ENCODE peak calls at places on chromosomes 11 and 22, in ten cellular contexts. H is heart left ventricle, D is fibroblast of mammary gland, J is Panc1, S is prostate gland, W is WTC11, Q is GM10248, B is kidney epithelial cell, X is mucosa of descending colon, A is astrocyte of the spinal cord. G is an unnamed sample.

GRCh38 chr11:129366737-129367597 is 8.7 kb upstream of the BARX2 start:
- DNase-seq in H (no peak), D (no peak), J (no peak), S (no peak), W (no peak), Q (no peak), B (no peak), X (no peak), A (no peak), G (no peak)

GRCh38 chr22:33073989-33074391 is 15.8 kb upstream of the SYN3 start:
- DNase-seq in H (no peak), D (peak; percentile 66), J (peak; percentile 48), S (no peak), W (no peak), Q (no peak), B (no peak), X (no peak), A (no peak), G (no peak)

GRCh38 chr11:130315354-130315970 is 745 bp upstream of the ZBTB44 start:
- DNase-seq in H (peak; percentile 22), D (no peak), J (no peak), S (peak; percentile 14), W (peak; percentile 77), Q (peak; percentile 75), B (no peak), X (peak; percentile 48), A (no peak), G (peak; percentile 75)

GRCh38 chr22:32042924-32043323 is at the start of gene SLC5A1:
- DNase-seq in H (no peak), D (no peak), J (no peak), S (peak; percentile 89), W (peak; percentile 12), Q (no peak), B (no peak), X (peak; percentile 90), A (no peak), G (no peak)

GRCh38 chr11:75913984-75914383 is 99.0 kb downstream of the UVRAG start:
- DNase-seq in H (no peak), D (no peak), J (no peak), S (no peak), W (no peak), Q (no peak), B (no peak), X (no peak), A (no peak), G (no peak)

GRCh38 chr11:8779732-8780131 is 97.1 kb downstream of the RPL27A start:
- DNase-seq in H (no peak), D (no peak), J (no peak), S (no peak), W (no peak), Q (no peak), B (no peak), X (no peak), A (no peak), G (no peak)

GRCh38 chr11:9748361-9748970 is 84.6 kb downstream of the SWAP70 start:
- DNase-seq in H (peak; percentile 53), D (peak; percentile 78), J (peak; percentile 77), S (peak; percentile 44), W (peak; percentile 52), Q (peak; percentile 77), B (peak; percentile 58), X (peak; percentile 62), A (peak; percentile 81), G (peak; percentile 65)

GRCh38 chr11:15309296-15309695 is 194.6 kb downstream of the INSC start:
- DNase-seq in H (no peak), D (peak; percentile 26), J (no peak), S (no peak), W (no peak), Q (no peak), B (no peak), X (no peak), A (no peak), G (no peak)

GRCh38 chr11:119337581-119338317 is 2.9 kb downstream of the C1QTNF5 start:
- DNase-seq in H (no peak), D (peak; percentile 48), J (no peak), S (no peak), W (peak; percentile 71), Q (no peak), B (no peak), X (peak; percentile 52), A (peak; percentile 74), G (no peak)

GRCh38 chr22:27723150-27723549 is 78.4 kb downstream of the MN1 start:
- DNase-seq in H (no peak), D (no peak), J (no peak), S (no peak), W (no peak), Q (no peak), B (no peak), X (no peak), A (no peak), G (no peak)

GRCh38 chr11:134374891-134375550 is 37.0 kb downstream of the B3GAT1 start:
- DNase-seq in H (no peak), D (no peak), J (no peak), S (no peak), W (no peak), Q (no peak), B (no peak), X (no peak), A (no peak), G (no peak)

GRCh38 chr22:46655861-46656608 is 35.8 kb downstream of the GRAMD4 start:
- DNase-seq in H (no peak), D (no peak), J (no peak), S (no peak), W (no peak), Q (no peak), B (no peak), X (no peak), A (no peak), G (no peak)

GRCh38 chr22:50078761-50079160 is 6.5 kb downstream of the MLC1 start:
- DNase-seq in H (no peak), D (no peak), J (no peak), S (no peak), W (no peak), Q (no peak), B (no peak), X (no peak), A (no peak), G (no peak)

GRCh38 chr11:84993386-84993785 is 633.8 kb downstream of the DLG2 start:
- DNase-seq in H (no peak), D (peak; percentile 31), J (no peak), S (no peak), W (peak; percentile 45), Q (no peak), B (no peak), X (peak; percentile 23), A (no peak), G (no peak)

GRCh38 chr22:36659762-36660509 is 43.6 kb downstream of the CACNG2 start:
- DNase-seq in H (peak; percentile 83), D (peak; percentile 87), J (peak; percentile 78), S (peak; percentile 90), W (no peak), Q (peak; percentile 40), B (peak; percentile 74), X (peak; percentile 70), A (peak; percentile 92), G (peak; percentile 20)

GRCh38 chr11:109026891-109027489 is 362.1 kb downstream of the DDX10 start:
- DNase-seq in H (no peak), D (peak; percentile 10), J (no peak), S (no peak), W (no peak), Q (no peak), B (no peak), X (no peak), A (peak; percentile 31), G (no peak)

GRCh38 chr11:72875736-72876135 is 61.5 kb downstream of the ATG16L2 start:
- DNase-seq in H (no peak), D (no peak), J (no peak), S (no peak), W (no peak), Q (no peak), B (no peak), X (no peak), A (no peak), G (no peak)

GRCh38 chr11:35943761-35944502 is at the start of gene LDLRAD3:
- DNase-seq in H (peak; percentile 76), D (peak; percentile 87), J (no peak), S (peak; percentile 75), W (peak; percentile 81), Q (peak; percentile 84), B (no peak), X (peak; percentile 66), A (peak; percentile 86), G (peak; percentile 90)

DNA sequence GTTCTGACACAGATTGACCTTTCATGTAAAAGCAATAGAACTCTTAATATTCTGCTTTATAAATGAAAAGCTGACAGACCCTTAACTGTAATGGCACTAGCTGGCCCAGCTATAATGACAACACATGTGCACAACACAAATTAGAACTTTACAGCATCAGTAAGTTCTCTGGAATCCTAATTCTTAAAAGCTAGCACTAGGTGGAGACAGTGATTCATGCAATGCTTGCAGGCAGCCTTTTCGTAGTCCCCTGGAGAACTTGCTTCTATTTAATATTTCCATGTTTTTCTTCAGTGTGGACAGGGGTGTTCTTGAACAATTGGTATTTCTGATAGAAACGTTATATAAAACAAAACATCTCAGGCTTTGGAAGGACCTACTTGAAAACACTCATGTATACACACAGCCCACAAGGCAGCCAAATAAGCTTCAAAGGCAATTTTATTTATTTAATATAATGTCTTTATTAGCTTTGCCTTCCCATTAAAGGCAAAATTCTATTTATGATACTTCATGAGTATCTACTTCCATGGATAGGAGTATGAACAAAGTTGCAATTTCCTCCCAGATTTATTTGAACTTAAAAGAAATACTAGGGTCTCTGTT is 374.3 kb upstream of the MPPED2 start:
- DNase-seq in H (no peak), D (peak; percentile 56), J (peak; percentile 10), S (no peak), W (no peak), Q (no peak), B (no peak), X (no peak), A (peak; percentile 54), G (peak; percentile 3)
- TF ChIP-seq CTCF in H (peak; percentile 55), D (peak; percentile 52), J (peak; percentile 68), S (no peak), W (no peak), Q (peak; percentile 22), B (peak; percentile 55), X (no peak), A (peak; percentile 57), G (peak; percentile 20)

GRCh38 chr11:69212121-69213110 is 56.7 kb downstream of the SMIM38 start:
- DNase-seq in H (peak; percentile 3), D (no peak), J (no peak), S (no peak), W (peak; percentile 13), Q (no peak), B (no peak), X (no peak), A (no peak), G (no peak)
- TF ChIP-seq CTCF in H (peak; percentile 39), D (peak; percentile 26), J (no peak), S (no peak), W (no peak), Q (no peak), B (peak; percentile 41), X (no peak), A (peak; percentile 46), G (no peak)

GRCh38 chr11:103987631-103988594 is 48.5 kb upstream of the DDI1 start:
- DNase-seq in H (no peak), D (peak; percentile 33), J (no peak), S (no peak), W (peak; percentile 18), Q (no peak), B (no peak), X (no peak), A (peak; percentile 23), G (no peak)
- TF ChIP-seq CTCF in H (no peak), D (peak; percentile 1), J (peak; percentile 11), S (no peak), W (no peak), Q (peak; percentile 5), B (no peak), X (no peak), A (peak; percentile 2), G (no peak)

GRCh38 chr22:19058713-19059451 is 63.3 kb downstream of the DGCR2 start:
- DNase-seq in H (no peak), D (no peak), J (no peak), S (no peak), W (no peak), Q (no peak), B (no peak), X (no peak), A (no peak), G (no peak)
- TF ChIP-seq CTCF in H (no peak), D (no peak), J (no peak), S (no peak), W (no peak), Q (no peak), B (no peak), X (no peak), A (no peak), G (no peak)